ENCODE peak calls at places on chromosome 20, in seven cellular contexts. H, V, D, M, G, I and Y are unnamed samples.

GRCh38 chr20:17543531-17543961 is 12.4 kb upstream of the BFSP1 start:
- DNase-seq in V (peak; percentile 60), M (no peak), G (no peak), D (no peak), I (no peak), H (no peak), Y (no peak)

GRCh38 chr20:60085551-60086132 is 127.4 kb downstream of the CDH26 start:
- DNase-seq in D (no peak), H (no peak), V (no peak), I (peak; percentile 70), M (no peak), G (no peak), Y (no peak)

GRCh38 chr20:12911372-12911771 is 97.4 kb upstream of the SPTLC3 start:
- DNase-seq in M (no peak), I (no peak), G (no peak), D (no peak), H (no peak), V (no peak), Y (no peak)

GRCh38 chr20:32448306-32449056 is 90.3 kb downstream of the ASXL1 start:
- DNase-seq in I (peak; percentile 84), D (no peak), G (no peak), H (no peak), V (no peak), M (no peak), Y (no peak)

GRCh38 chr20:35664544-35665206 is at the start of the genes CPNE1 and RBM12:
- DNase-seq in H (peak; percentile 81), G (peak; percentile 87), I (peak; percentile 99), M (peak; percentile 90), V (peak; percentile 83), D (peak; percentile 92), Y (peak; percentile 83)

GRCh38 chr20:40258931-40259330 is 430.1 kb downstream of the MAFB start:
- DNase-seq in M (no peak), G (no peak), H (no peak), D (no peak), V (no peak), I (no peak), Y (no peak)

GRCh38 chr20:33370296-33370695 is 31.0 kb downstream of the CDK5RAP1 start:
- DNase-seq in M (peak; percentile 38), I (peak; percentile 42), D (no peak), V (no peak), G (no peak), H (no peak), Y (no peak)

GRCh38 chr20:2826655-2827054 is 10.5 kb downstream of the TMEM239 start:
- DNase-seq in G (no peak), D (no peak), I (no peak), V (no peak), H (no peak), M (no peak), Y (no peak)

GRCh38 chr20:56710125-56710524 is 81.0 kb downstream of the TFAP2C start:
- DNase-seq in G (no peak), H (no peak), M (no peak), D (no peak), V (no peak), I (no peak), Y (no peak)

GRCh38 chr20:47540443-47541354 is 39.0 kb downstream of the NCOA3 start:
- DNase-seq in I (no peak), H (no peak), M (peak; percentile 27), G (no peak), V (no peak), D (no peak), Y (no peak)

GRCh38 chr20:11378252-11378651 is 539.4 kb upstream of the BTBD3 start:
- DNase-seq in I (no peak), G (no peak), H (no peak), V (no peak), D (no peak), M (no peak), Y (no peak)

GRCh38 chr20:16349518-16350295 is 223.5 kb downstream of the KIF16B start:
- DNase-seq in H (no peak), G (no peak), D (no peak), I (no peak), M (peak; percentile 22), V (no peak), Y (no peak)

GRCh38 chr20:46057856-46058655 is 29.0 kb downstream of the SLC12A5 start:
- DNase-seq in V (no peak), I (peak; percentile 91), G (no peak), D (no peak), H (no peak), M (no peak), Y (no peak)

GRCh38 chr20:46651091-46651962 is at the start of gene SLC13A3:
- DNase-seq in G (no peak), D (no peak), H (no peak), V (no peak), I (peak; percentile 56), M (peak; percentile 11), Y (no peak)